ENCODE peak calls at places on chromosomes 13 and 19, in five cellular contexts. One of them, this sample, is unnamed.

GRCh38 chr19:13031917-13032623 is 36.8 kb downstream of the NFIX start:
- DNase-seq in ELF-1: no peak
- DNase-seq in anterior cingulate cortex: peak
- DNase-seq in GM04503: no peak
- DNase-seq in glutamatergic neuron: no peak
- DNase-seq in this sample: no peak

GRCh38 chr13:99859178-99860177 is 112.1 kb downstream of the ZIC5 start:
- DNase-seq in ELF-1: no peak
- DNase-seq in anterior cingulate cortex: no peak
- DNase-seq in GM04503: no peak
- DNase-seq in glutamatergic neuron: no peak
- DNase-seq in this sample: no peak

GRCh38 chr19:55464039-55464668 is 397 bp downstream of the C19orf85 start:
- DNase-seq in ELF-1: no peak
- DNase-seq in anterior cingulate cortex: no peak
- DNase-seq in GM04503: no peak
- DNase-seq in glutamatergic neuron: no peak
- DNase-seq in this sample: no peak

GRCh38 chr13:48818495-48818961 is 157.2 kb upstream of the FNDC3A start:
- DNase-seq in ELF-1: peak
- DNase-seq in anterior cingulate cortex: no peak
- DNase-seq in GM04503: peak
- DNase-seq in glutamatergic neuron: peak
- DNase-seq in this sample: peak

GRCh38 chr19:7360393-7360984 is 11.8 kb downstream of the ARHGEF18 start:
- DNase-seq in ELF-1: peak
- DNase-seq in anterior cingulate cortex: no peak
- DNase-seq in GM04503: no peak
- DNase-seq in glutamatergic neuron: no peak
- DNase-seq in this sample: no peak

GRCh38 chr13:42102961-42103688 is 54.7 kb downstream of the DGKH start:
- DNase-seq in ELF-1: no peak
- DNase-seq in anterior cingulate cortex: no peak
- DNase-seq in GM04503: no peak
- DNase-seq in glutamatergic neuron: no peak
- DNase-seq in this sample: no peak

GRCh38 chr13:43846496-43846895 is 33.0 kb downstream of the CCDC122 start:
- DNase-seq in ELF-1: no peak
- DNase-seq in anterior cingulate cortex: no peak
- DNase-seq in GM04503: peak
- DNase-seq in glutamatergic neuron: no peak
- DNase-seq in this sample: peak

GRCh38 chr13:52651880-52652169 is 811 bp upstream of the SUGT1 start:
- DNase-seq in ELF-1: no peak
- DNase-seq in anterior cingulate cortex: no peak
- DNase-seq in GM04503: no peak
- DNase-seq in glutamatergic neuron: no peak
- DNase-seq in this sample: no peak

GRCh38 chr13:99467764-99468163 is 33.5 kb upstream of the TM9SF2 start:
- DNase-seq in ELF-1: no peak
- DNase-seq in anterior cingulate cortex: no peak
- DNase-seq in GM04503: no peak
- DNase-seq in glutamatergic neuron: no peak
- DNase-seq in this sample: peak

GRCh38 chr19:47497073-47497766 is 13.2 kb upstream of the KPTN start:
- DNase-seq in ELF-1: no peak
- DNase-seq in anterior cingulate cortex: no peak
- DNase-seq in GM04503: no peak
- DNase-seq in glutamatergic neuron: no peak
- DNase-seq in this sample: no peak

GRCh38 chr13:95002126-95002525 is 289.8 kb upstream of the SOX21 start:
- DNase-seq in ELF-1: peak
- DNase-seq in anterior cingulate cortex: no peak
- DNase-seq in GM04503: no peak
- DNase-seq in glutamatergic neuron: no peak
- DNase-seq in this sample: no peak

GRCh38 chr13:24233351-24233901 is 72.9 kb downstream of the SPATA13 start:
- DNase-seq in ELF-1: no peak
- DNase-seq in anterior cingulate cortex: no peak
- DNase-seq in GM04503: peak
- DNase-seq in glutamatergic neuron: no peak
- DNase-seq in this sample: peak

GRCh38 chr13:20814224-20814910 is 40.6 kb upstream of the EEF1AKMT1 start:
- DNase-seq in ELF-1: no peak
- DNase-seq in anterior cingulate cortex: no peak
- DNase-seq in GM04503: peak
- DNase-seq in glutamatergic neuron: no peak
- DNase-seq in this sample: peak